ENCODE peak calls at places on chromosomes 7 and 10, in five cellular contexts. U is activated CD4-positive, alpha-beta T cell treated with anti-CD3 and anti-CD28 coated beads, Interleukin-2, amount 50 U/mL, for 24 hours; B is SW480; A is HuH-7.5; I is neuronal stem cell. L is an unnamed sample.

GRCh38 chr10:77320852-77321496 is 316.6 kb downstream of the KCNMA1 start:
- DNase-seq in U (no peak), B (no peak), A (no peak), I (no peak), L (no peak)

GRCh38 chr10:104694074-104694473 is 53.0 kb downstream of the SORCS3 start:
- DNase-seq in I (no peak), B (no peak), A (no peak), U (no peak), L (no peak)

GRCh38 chr7:35424869-35425495 is 171.1 kb upstream of the TBX20 start:
- DNase-seq in B (peak), A (peak), U (peak), I (peak), L (peak)

GRCh38 chr7:153509763-153510162 is 542.4 kb upstream of the DPP6 start:
- DNase-seq in I (no peak), A (no peak), B (no peak), U (no peak), L (no peak)

GRCh38 chr7:44283381-44284211 is 41.8 kb downstream of the CAMK2B start:
- DNase-seq in I (no peak), B (no peak), A (no peak), U (no peak), L (peak)

GRCh38 chr10:118101501-118101900 is 54.8 kb upstream of the RAB11FIP2 start:
- DNase-seq in U (no peak), A (no peak), B (no peak), I (no peak), L (no peak)

GRCh38 chr7:138701312-138701923 is at the start of gene SVOPL:
- DNase-seq in B (no peak), I (no peak), A (no peak), U (no peak), L (no peak)

GRCh38 chr7:42409296-42409695 is 172.3 kb upstream of the GLI3 start:
- DNase-seq in A (no peak), I (no peak), B (no peak), U (no peak), L (no peak)

L was measured in HAP-1.